ENCODE peak calls at places on chromosome 3, in four cellular contexts. X is K562, U is HepG2, B is GM12878. P is an unnamed sample.

GRCh38 chr3:143443851-143444331 is 324.3 kb downstream of the CHST2 start:
- DNase-seq in X (peak), U (no peak), B (no peak), P (no peak)

GRCh38 chr3:127820221-127820870 is 2.0 kb downstream of the MGLL start:
- DNase-seq in X (no peak), U (no peak), B (peak), P (no peak)

GRCh38 chr3:38497026-38497425 is 886 bp downstream of the EXOG start:
- DNase-seq in X (no peak), U (no peak), B (no peak), P (no peak)

GRCh38 chr3:49469037-49469875 is 811 bp upstream of the DAG1 start:
- DNase-seq in X (peak), U (peak), B (no peak), P (peak)

GRCh38 chr3:170531557-170532335 is 54.1 kb downstream of the SLC7A14 start:
- DNase-seq in X (no peak), U (no peak), B (no peak), P (no peak)

GRCh38 chr3:126375835-126376331 is 18.7 kb upstream of the KLF15 start:
- DNase-seq in X (no peak), U (no peak), B (no peak), P (peak)

GRCh38 chr3:174016186-174016585 is 618.6 kb downstream of the NLGN1 start:
- DNase-seq in X (no peak), U (no peak), B (no peak), P (no peak)

GRCh38 chr3:133169669-133170068 is 131.5 kb downstream of the TMEM108 start:
- DNase-seq in X (no peak), U (no peak), B (no peak), P (no peak)

GRCh38 chr3:4904801-4905695 is 74.2 kb upstream of the BHLHE40 start:
- DNase-seq in X (no peak), U (no peak), B (no peak), P (no peak)

GRCh38 chr3:138124689-138125420 is 7.3 kb downstream of the A4GNT start:
- DNase-seq in X (no peak), U (no peak), B (no peak), P (peak)

GRCh38 chr3:33855884-33856546 is 57.6 kb downstream of the PDCD6IP start:
- DNase-seq in X (no peak), U (no peak), B (no peak), P (no peak)

GRCh38 chr3:197027896-197028710 is 1.5 kb downstream of the MELTF start:
- DNase-seq in X (no peak), U (no peak), B (no peak), P (no peak)

GRCh38 chr3:42369304-42369703 is 41.1 kb downstream of the LYZL4 start:
- DNase-seq in X (no peak), U (no peak), B (no peak), P (no peak)

GRCh38 chr3:31629054-31629453 is 96.3 kb downstream of the STT3B start:
- DNase-seq in X (no peak), U (no peak), B (no peak), P (no peak)

GRCh38 chr3:72739521-72740466 is 108.5 kb downstream of the SHQ1 start:
- DNase-seq in X (peak), U (no peak), B (no peak), P (no peak)

GRCh38 chr3:180322829-180323228 is 279.1 kb upstream of the TTC14 start:
- DNase-seq in X (no peak), U (no peak), B (no peak), P (no peak)

GRCh38 chr3:72549819-72550581 is 298.2 kb downstream of the SHQ1 start:
- DNase-seq in X (no peak), U (no peak), B (no peak), P (no peak)

DNA sequence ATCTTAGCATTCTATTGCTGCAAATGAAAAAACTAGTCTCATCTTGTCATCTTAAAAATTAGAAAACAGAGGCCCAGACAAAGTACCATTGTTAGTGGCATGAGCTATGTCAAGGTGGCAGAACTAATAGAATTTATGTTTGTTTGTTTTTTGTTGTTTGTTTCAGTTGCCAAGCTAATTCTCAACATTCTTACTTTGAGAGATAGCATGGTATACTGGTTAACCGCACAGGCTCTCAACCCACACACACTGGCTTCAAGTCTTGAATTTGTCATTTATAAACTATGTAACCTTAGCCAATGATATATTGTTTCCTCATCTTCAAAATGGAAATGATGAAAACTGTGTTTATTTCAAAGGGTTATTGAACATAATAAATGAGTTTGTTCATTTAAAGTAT is 367.6 kb upstream of the PLSCR5 start:
- DNase-seq in X (no peak), U (no peak), B (no peak), P (no peak)
- TF ChIP-seq CREM in X (no peak), U (no peak), B (no peak), P (no peak)

GRCh38 chr3:47394140-47394855 is 13.5 kb downstream of the PTPN23 start:
- DNase-seq in X (no peak), U (peak), B (no peak), P (no peak)
- TF ChIP-seq CREM in X (no peak), U (no peak), B (no peak), P (no peak)

GRCh38 chr3:9779721-9780450 is 10.1 kb upstream of the CAMK1 start:
- DNase-seq in X (no peak), U (no peak), B (peak), P (no peak)
- TF ChIP-seq CREM in X (no peak), U (no peak), B (no peak), P (no peak)

GRCh38 chr3:79516795-79517194 is 251.0 kb downstream of the ROBO1 start:
- DNase-seq in X (no peak), U (no peak), B (no peak), P (no peak)
- TF ChIP-seq CREM in X (no peak), U (no peak), B (no peak), P (no peak)

DNA sequence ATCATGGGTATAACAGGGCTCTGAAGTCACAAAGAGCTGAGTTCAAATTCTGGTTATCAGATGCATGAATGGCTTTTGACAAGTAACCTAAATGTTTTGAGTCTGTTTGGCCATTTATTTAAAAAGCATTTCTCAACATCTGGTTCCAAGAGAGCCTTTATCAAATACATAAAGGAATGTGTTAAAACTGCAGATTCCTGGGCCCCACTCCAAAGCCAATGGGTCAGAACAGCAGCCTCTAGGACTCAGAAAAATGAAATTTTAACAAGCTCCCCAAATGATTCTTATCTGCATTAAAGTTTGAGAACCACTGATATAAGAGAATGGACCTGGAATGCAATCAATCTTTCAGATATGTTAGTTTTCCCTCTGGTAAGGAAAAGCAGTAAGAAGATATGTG is 3.4 kb downstream of the B4GALT4 start:
- DNase-seq in X (no peak), U (no peak), B (no peak), P (no peak)
- TF ChIP-seq CREM in X (no peak), U (no peak), B (no peak), P (no peak)

DNA sequence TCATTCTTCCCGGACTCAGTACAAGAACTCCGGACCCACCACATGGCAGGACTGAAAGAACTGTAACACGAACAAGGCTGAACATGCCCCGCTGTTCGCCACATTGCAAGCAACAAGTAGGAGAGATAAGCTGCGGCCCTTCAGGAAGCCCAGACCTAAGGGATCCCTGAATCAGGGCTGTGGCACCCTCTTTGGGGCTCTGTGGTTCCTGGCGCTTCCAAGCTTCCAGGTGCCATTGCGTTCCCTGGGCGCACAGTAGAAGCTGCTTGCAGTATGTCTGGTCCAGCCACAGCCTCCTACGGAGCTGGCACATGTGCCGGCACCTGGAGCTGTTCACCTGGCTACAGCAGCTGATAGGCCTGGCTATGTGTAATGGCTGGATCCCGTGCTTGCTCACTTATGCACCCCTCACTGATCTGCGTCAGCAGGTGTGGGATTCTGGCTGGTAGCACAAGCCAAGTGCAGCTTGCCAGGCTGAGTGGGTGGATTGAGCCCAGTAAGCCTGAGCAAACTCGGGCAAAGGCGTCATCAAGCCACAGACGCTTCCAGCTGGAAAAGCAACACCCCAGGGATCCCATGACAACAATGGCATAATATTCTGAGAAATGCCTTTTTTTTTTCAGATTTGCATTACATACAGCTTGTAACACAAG is 748.6 kb upstream of the GBE1 start:
- DNase-seq in X (no peak), U (no peak), B (no peak), P (no peak)
- TF ChIP-seq CREM in X (no peak), U (no peak), B (no peak), P (no peak)